ENCODE peak calls at places on chromosomes 12 and 14, in four cellular contexts. J is breast epithelium, G is endothelial cell of umbilical vein, B is NB4. P is an unnamed sample.
A peak's percentile ranks its signal among the peaks of the same experiment; 100 is the strongest.

GRCh38 chr14:105317546-105317945 is 3.0 kb downstream of the PACS2 start:
- DNase-seq in J (no peak), G (no peak), B (no peak), P (no peak)

GRCh38 chr14:106840258-106840657 is 1313.9 kb downstream of the TMEM121 start:
- DNase-seq in J (no peak), G (no peak), B (no peak), P (no peak)

GRCh38 chr12:570237-570925 is 92.9 kb downstream of the NINJ2 start:
- DNase-seq in J (peak; percentile 70), G (peak; percentile 72), B (no peak), P (peak; percentile 75)

GRCh38 chr14:100446572-100446971 is 123.4 kb downstream of the SLC25A47 start:
- DNase-seq in J (no peak), G (no peak), B (no peak), P (peak; percentile 4)

GRCh38 chr12:991350-992278 is 591 bp downstream of the ERC1 start:
- DNase-seq in J (peak; percentile 52), G (peak; percentile 24), B (no peak), P (peak; percentile 54)

GRCh38 chr14:97298331-97298730 is 501.1 kb downstream of the VRK1 start:
- DNase-seq in J (no peak), G (no peak), B (peak; percentile 14), P (peak; percentile 54)

GRCh38 chr12:77325505-77325904 is 260.1 kb upstream of the E2F7 start:
- DNase-seq in J (peak; percentile 54), G (no peak), B (no peak), P (peak; percentile 21)

GRCh38 chr12:1914116-1914911 is 4.1 kb downstream of the CACNA2D4 start:
- DNase-seq in J (peak; percentile 33), G (no peak), B (peak; percentile 1), P (peak; percentile 12)

GRCh38 chr14:101855958-101856357 is 94.4 kb downstream of the PPP2R5C start:
- DNase-seq in J (no peak), G (no peak), B (no peak), P (no peak)

GRCh38 chr14:36520601-36521525 is 831 bp upstream of the NKX2-1 start:
- DNase-seq in J (no peak), G (peak; percentile 6), B (peak; percentile 37), P (no peak)

GRCh38 chr12:75323663-75324062 is 6.5 kb downstream of the CAPS2 start:
- DNase-seq in J (no peak), G (no peak), B (no peak), P (no peak)

GRCh38 chr12:132640936-132641335 is 22.4 kb downstream of the P2RX2 start:
- DNase-seq in J (no peak), G (no peak), B (no peak), P (no peak)

GRCh38 chr12:104586325-104587048 is 129.7 kb downstream of the CHST11 start:
- DNase-seq in J (no peak), G (no peak), B (no peak), P (no peak)

GRCh38 chr12:39252628-39253027 is 190.3 kb downstream of the KIF21A start:
- DNase-seq in J (no peak), G (no peak), B (no peak), P (peak; percentile 28)

GRCh38 chr14:103746706-103747105 is 31.1 kb downstream of the ZFYVE21 start:
- DNase-seq in J (no peak), G (no peak), B (no peak), P (no peak)

GRCh38 chr12:71194657-71195056 is 36.9 kb upstream of the TSPAN8 start:
- DNase-seq in J (no peak), G (no peak), B (no peak), P (no peak)

GRCh38 chr14:51431033-51431709 is 191.1 kb downstream of the TMX1 start:
- DNase-seq in J (no peak), G (peak; percentile 31), B (no peak), P (no peak)

GRCh38 chr12:108572166-108572790 is 9.9 kb downstream of the ISCU start:
- DNase-seq in J (no peak), G (no peak), B (no peak), P (peak; percentile 2)

GRCh38 chr14:81435578-81436295 is 35.6 kb upstream of the STON2 start:
- DNase-seq in J (no peak), G (peak; percentile 29), B (no peak), P (peak; percentile 46)

GRCh38 chr14:29865299-29865698 is 62.3 kb downstream of the PRKD1 start:
- DNase-seq in J (no peak), G (no peak), B (no peak), P (no peak)

GRCh38 chr12:34219046-34219770 is 196.9 kb downstream of the ALG10 start:
- DNase-seq in J (no peak), G (no peak), B (no peak), P (no peak)

GRCh38 chr12:42741771-42742510 is 152.4 kb upstream of the PRICKLE1 start:
- DNase-seq in J (no peak), G (no peak), B (no peak), P (no peak)

GRCh38 chr14:90970167-90970600 is 90.3 kb downstream of the RPS6KA5 start:
- DNase-seq in J (no peak), G (peak; percentile 58), B (peak; percentile 70), P (no peak)

GRCh38 chr12:47190271-47190750 is 110.6 kb upstream of the AMIGO2 start:
- DNase-seq in J (no peak), G (no peak), B (peak; percentile 35), P (no peak)

GRCh38 chr12:100840748-100841147 is 46.2 kb downstream of the ANO4 start:
- DNase-seq in J (no peak), G (no peak), B (no peak), P (no peak)

DNA sequence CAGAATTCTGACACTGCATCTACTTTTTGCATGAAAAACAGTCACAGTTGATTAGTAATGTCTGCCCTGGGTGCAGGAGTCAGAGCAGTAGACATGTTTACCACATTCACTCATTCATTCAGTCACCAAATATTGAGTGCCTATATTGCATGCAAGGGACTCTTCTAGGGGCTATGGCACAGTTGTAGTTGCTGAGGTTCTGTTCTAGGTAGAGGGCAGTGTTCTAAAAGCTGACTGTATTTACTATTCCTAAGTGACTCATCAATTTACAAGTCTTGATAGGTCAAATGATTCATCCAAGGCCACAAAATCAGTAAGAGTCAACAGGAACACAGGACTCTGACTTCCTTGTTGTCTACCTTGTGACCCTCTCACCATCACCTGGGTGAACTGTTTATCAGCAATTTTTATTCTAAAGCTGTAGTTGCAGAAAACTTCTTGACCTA is 223.0 kb downstream of the KTN1 start:
- DNase-seq in J (no peak), G (peak; percentile 50), B (peak; percentile 25), P (no peak)
- TF ChIP-seq POLR2A in J (no peak), G (no peak), B (no peak), P (no peak)

GRCh38 chr12:110661337-110661972 is 27.5 kb downstream of the HVCN1 start:
- DNase-seq in J (no peak), G (no peak), B (peak; percentile 99), P (peak; percentile 16)
- TF ChIP-seq POLR2A in J (no peak), G (no peak), B (peak; percentile 26), P (no peak)

GRCh38 chr14:68788275-68789001 is 4.4 kb downstream of the ZFP36L1 start:
- DNase-seq in J (no peak), G (peak; percentile 16), B (no peak), P (no peak)

GRCh38 chr14:68785817-68786490 is 6.9 kb downstream of the ZFP36L1 start:
- DNase-seq in J (no peak), G (peak; percentile 23), B (no peak), P (peak; percentile 12)

GRCh38 chr14:68786491-68787234 is 6.2 kb downstream of the ZFP36L1 start:
- DNase-seq in J (no peak), G (peak; percentile 15), B (no peak), P (peak; percentile 19)

GRCh38 chr14:68789002-68789797 is 3.7 kb downstream of the ZFP36L1 start:
- DNase-seq in J (peak; percentile 82), G (peak; percentile 79), B (peak; percentile 86), P (peak; percentile 89)

GRCh38 chr14:68787235-68787727 is 5.6 kb downstream of the ZFP36L1 start:
- DNase-seq in J (no peak), G (peak; percentile 22), B (no peak), P (peak; percentile 61)
- TF ChIP-seq POLR2A in J (peak; percentile 32), G (no peak), B (no peak), P (no peak)

DNA sequence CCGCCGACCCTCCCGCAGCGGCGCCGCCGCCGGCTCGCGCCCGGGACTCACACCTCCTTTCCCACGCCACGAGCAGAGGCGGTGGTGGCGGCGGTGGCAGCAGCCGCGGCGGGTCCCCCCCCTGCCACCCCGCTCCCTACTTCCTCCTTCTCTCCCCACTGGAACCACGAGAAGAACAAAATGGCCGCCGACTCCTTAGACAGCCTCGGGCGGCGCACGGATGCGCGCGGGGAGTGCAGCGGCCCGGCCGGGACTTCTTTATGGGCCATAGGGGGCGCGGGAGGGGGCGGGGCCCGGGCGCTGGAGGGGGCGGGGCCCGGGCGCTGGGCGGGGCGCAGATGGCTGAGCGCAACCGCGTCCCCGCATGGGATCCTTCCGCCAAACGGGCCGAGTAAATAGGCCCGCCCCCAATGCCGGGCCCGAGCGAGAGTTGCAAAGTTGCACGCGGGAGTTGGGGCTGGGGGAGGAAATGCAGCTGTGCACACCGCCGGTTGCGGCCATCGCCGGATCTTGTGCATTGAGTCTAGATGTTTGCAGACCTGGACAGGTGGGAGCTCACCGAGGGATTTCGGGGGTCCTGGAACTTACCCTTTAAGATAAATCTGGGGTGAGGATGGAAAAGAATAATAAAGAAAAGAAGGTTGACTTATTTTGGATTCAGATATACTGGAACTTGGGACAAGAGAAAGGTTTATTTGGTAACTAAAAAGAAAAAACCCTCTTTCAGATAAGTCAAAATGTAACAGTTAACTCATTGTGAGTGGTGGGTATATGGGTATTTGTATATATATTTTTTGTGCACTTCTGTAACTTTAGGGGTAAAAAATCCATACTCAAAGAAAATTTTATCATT is at the start of gene PPP1CC:
- DNase-seq in J (peak; percentile 91), G (peak; percentile 90), B (peak; percentile 99), P (peak; percentile 97)
- TF ChIP-seq POLR2A in J (no peak), G (peak; percentile 80), B (peak; percentile 80), P (peak; percentile 29)

GRCh38 chr12:124949779-124950728 is 35.6 kb upstream of the UBC start:
- DNase-seq in J (no peak), G (no peak), B (no peak), P (no peak)

GRCh38 chr12:124953689-124954405 is 35.1 kb downstream of the DHX37 start:
- DNase-seq in J (no peak), G (no peak), B (no peak), P (no peak)

GRCh38 chr12:124954771-124955170 is 34.2 kb downstream of the DHX37 start:
- DNase-seq in J (no peak), G (no peak), B (no peak), P (no peak)

GRCh38 chr12:124952801-124953200 is 36.1 kb downstream of the DHX37 start:
- DNase-seq in J (no peak), G (no peak), B (no peak), P (no peak)

DNA sequence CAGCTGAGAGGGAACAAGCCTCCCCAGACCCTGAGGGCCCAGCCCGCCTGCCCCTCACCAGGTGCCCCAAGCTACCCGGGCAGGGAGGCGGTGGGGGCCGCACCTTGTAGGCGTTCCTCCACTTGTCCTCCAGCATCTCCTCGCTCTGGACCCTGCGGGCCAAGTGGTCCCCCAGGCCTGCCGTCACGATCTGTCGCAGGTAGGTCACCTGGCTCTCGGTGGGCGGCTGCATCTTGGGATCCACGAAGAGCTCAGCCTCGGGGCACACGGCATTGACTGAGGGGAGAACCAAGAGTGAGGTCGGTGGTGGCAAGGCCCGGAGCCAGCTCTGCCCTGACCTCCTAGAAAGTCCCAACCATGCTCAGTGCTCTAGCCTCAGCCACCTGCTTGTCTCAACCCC is 36.6 kb downstream of the DHX37 start:
- DNase-seq in J (no peak), G (no peak), B (no peak), P (no peak)
- TF ChIP-seq POLR2A in J (no peak), G (no peak), B (no peak), P (no peak)